ENCODE peak calls at places on chromosomes 12 and 14, in seven cellular contexts. One of them, this sample, is unnamed.

GRCh38 chr12:78392918-78393317 is 471.7 kb upstream of the SYT1 start:
- DNase-seq in psoas muscle: no peak
- DNase-seq in endothelial cell: no peak
- DNase-seq in hepatocyte: peak
- DNase-seq in GM12865: no peak
- DNase-seq in A549: peak
- DNase-seq in B cell: no peak
- DNase-seq in this sample: no peak

GRCh38 chr12:52004042-52004648 is 2.6 kb upstream of the TAMALIN start:
- DNase-seq in A549: peak
- DNase-seq in B cell: peak
- DNase-seq in psoas muscle: peak
- DNase-seq in GM12865: no peak
- DNase-seq in endothelial cell: peak
- DNase-seq in hepatocyte: peak
- DNase-seq in this sample: no peak

GRCh38 chr12:79522657-79523386 is 167.9 kb downstream of the PAWR start:
- DNase-seq in hepatocyte: no peak
- DNase-seq in psoas muscle: no peak
- DNase-seq in endothelial cell: no peak
- DNase-seq in A549: no peak
- DNase-seq in GM12865: no peak
- DNase-seq in B cell: no peak
- DNase-seq in this sample: no peak

GRCh38 chr12:46264057-46264456 is 4.8 kb downstream of the SLC38A1 start:
- DNase-seq in B cell: no peak
- DNase-seq in psoas muscle: no peak
- DNase-seq in endothelial cell: no peak
- DNase-seq in GM12865: peak
- DNase-seq in hepatocyte: no peak
- DNase-seq in A549: no peak
- DNase-seq in this sample: no peak

GRCh38 chr14:93742761-93743160 is 45.5 kb downstream of the PRIMA1 start:
- DNase-seq in GM12865: no peak
- DNase-seq in hepatocyte: peak
- DNase-seq in psoas muscle: no peak
- DNase-seq in A549: no peak
- DNase-seq in B cell: no peak
- DNase-seq in endothelial cell: no peak
- DNase-seq in this sample: no peak

GRCh38 chr12:85872497-85873091 is 1.5 kb upstream of the NTS start:
- DNase-seq in hepatocyte: peak
- DNase-seq in B cell: peak
- DNase-seq in GM12865: peak
- DNase-seq in endothelial cell: no peak
- DNase-seq in psoas muscle: no peak
- DNase-seq in A549: peak
- DNase-seq in this sample: no peak

GRCh38 chr14:22180045-22180444 is 409.0 kb downstream of the DAD1 start:
- DNase-seq in hepatocyte: no peak
- DNase-seq in endothelial cell: no peak
- DNase-seq in psoas muscle: no peak
- DNase-seq in A549: no peak
- DNase-seq in B cell: no peak
- DNase-seq in GM12865: no peak
- DNase-seq in this sample: no peak

GRCh38 chr14:73753043-73753886 is 39.1 kb upstream of the PNMA1 start:
- DNase-seq in A549: no peak
- DNase-seq in GM12865: peak
- DNase-seq in B cell: no peak
- DNase-seq in psoas muscle: no peak
- DNase-seq in hepatocyte: peak
- DNase-seq in endothelial cell: peak
- DNase-seq in this sample: no peak

GRCh38 chr12:74646831-74647230 is 109.2 kb downstream of the ATXN7L3B start:
- DNase-seq in B cell: no peak
- DNase-seq in GM12865: peak
- DNase-seq in endothelial cell: no peak
- DNase-seq in hepatocyte: peak
- DNase-seq in psoas muscle: no peak
- DNase-seq in A549: peak
- DNase-seq in this sample: no peak

GRCh38 chr12:86837246-86837645 is 581.1 kb upstream of the MGAT4C start:
- DNase-seq in B cell: no peak
- DNase-seq in GM12865: no peak
- DNase-seq in A549: no peak
- DNase-seq in endothelial cell: no peak
- DNase-seq in psoas muscle: no peak
- DNase-seq in hepatocyte: no peak
- DNase-seq in this sample: no peak

DNA sequence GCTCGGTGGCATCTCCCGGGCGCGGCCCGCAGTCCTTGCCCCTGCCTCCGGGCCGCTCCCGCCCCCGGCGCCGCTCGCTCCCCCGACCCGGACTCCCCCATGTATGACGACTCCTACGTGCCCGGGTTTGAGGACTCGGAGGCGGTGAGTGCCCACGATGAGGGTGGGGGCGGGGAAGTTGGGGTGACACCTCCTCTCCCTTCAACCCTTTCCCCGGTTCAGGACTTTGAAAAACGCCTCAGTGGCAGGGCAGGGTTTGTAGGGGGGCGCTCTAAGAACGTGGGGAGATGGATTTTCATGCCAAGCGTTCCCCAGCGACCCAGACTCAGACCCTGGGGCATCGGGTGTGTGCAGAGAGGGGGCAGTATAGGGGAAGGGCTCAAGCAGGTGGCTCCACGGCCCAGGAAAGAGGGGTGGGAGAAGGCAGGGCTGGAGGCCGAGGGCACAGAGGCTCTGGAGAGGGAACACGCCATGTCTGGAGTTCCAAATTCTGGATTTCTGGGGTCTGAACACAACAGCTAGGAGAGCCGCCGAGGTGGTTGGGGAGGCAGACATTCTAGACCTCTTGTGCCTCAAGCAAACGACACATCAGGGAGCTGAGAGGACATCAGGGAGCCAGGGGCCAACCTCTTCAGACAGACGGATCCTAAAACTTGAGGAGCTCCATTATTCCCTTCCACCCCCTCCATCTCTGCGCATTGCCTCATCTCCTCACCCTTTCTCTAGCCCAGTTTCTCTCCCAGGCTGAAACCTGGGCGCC is 715 bp downstream of the CACNB3 start:
- DNase-seq in GM12865: no peak
- DNase-seq in endothelial cell: peak
- DNase-seq in A549: no peak
- DNase-seq in B cell: peak
- DNase-seq in hepatocyte: peak
- DNase-seq in psoas muscle: peak
- DNase-seq in this sample: no peak
- TF ChIP-seq CTCF in GM12865: no peak
- TF ChIP-seq CTCF in endothelial cell: peak
- TF ChIP-seq CTCF in A549: peak
- TF ChIP-seq CTCF in B cell: peak
- TF ChIP-seq CTCF in hepatocyte: peak
- TF ChIP-seq CTCF in psoas muscle: no peak
- TF ChIP-seq CTCF in this sample: no peak

DNA sequence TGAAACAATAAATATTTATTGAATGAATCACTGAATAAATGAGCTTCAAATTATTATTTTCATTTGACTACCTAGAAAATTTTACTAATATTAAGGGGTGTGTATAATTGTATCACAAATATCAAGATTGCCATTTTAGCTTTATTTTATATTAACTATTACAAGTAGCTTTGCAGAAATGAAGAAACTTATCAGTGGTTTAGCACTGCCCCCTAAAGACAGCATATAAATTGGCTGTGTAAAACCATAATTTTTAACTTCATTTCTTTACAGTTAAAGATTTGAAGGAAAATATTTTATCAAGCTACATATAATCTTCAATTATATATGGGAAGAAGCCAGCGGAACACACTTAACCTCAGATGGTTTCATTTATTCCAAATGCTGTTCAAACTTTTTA is 11.4 kb downstream of the GARIN6 start:
- DNase-seq in B cell: no peak
- DNase-seq in psoas muscle: no peak
- DNase-seq in hepatocyte: no peak
- DNase-seq in endothelial cell: no peak
- DNase-seq in A549: peak
- DNase-seq in GM12865: peak
- DNase-seq in this sample: no peak
- TF ChIP-seq CTCF in B cell: no peak
- TF ChIP-seq CTCF in psoas muscle: peak
- TF ChIP-seq CTCF in hepatocyte: peak
- TF ChIP-seq CTCF in endothelial cell: peak
- TF ChIP-seq CTCF in A549: peak
- TF ChIP-seq CTCF in GM12865: peak
- TF ChIP-seq CTCF in this sample: no peak

DNA sequence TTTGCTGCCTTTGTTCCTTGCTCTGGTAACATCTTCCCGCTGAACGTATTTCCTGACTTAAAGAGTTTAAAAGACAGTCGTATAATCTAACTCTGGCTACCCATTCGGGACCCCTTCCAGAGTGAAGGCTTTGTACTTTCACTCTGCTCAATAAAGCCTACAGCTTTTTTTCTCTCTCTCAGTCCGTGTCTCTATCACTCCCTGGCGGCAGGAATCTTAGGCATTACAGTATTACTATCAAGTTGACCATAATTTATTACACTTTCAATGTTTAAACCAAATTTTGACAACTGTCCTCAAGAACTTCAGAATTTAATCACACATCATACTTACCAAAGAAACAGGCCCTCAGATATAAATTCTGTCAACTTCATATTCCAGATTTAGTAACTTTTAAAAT is 967.9 kb downstream of the FSCB start:
- DNase-seq in A549: peak
- DNase-seq in hepatocyte: peak
- DNase-seq in endothelial cell: peak
- DNase-seq in GM12865: no peak
- DNase-seq in B cell: no peak
- DNase-seq in psoas muscle: no peak
- DNase-seq in this sample: no peak
- TF ChIP-seq CTCF in A549: peak
- TF ChIP-seq CTCF in hepatocyte: peak
- TF ChIP-seq CTCF in endothelial cell: peak
- TF ChIP-seq CTCF in GM12865: no peak
- TF ChIP-seq CTCF in B cell: no peak
- TF ChIP-seq CTCF in psoas muscle: peak
- TF ChIP-seq CTCF in this sample: no peak

GRCh38 chr14:97164014-97164413 is 366.8 kb downstream of the VRK1 start:
- DNase-seq in B cell: no peak
- DNase-seq in hepatocyte: no peak
- DNase-seq in A549: no peak
- DNase-seq in psoas muscle: no peak
- DNase-seq in endothelial cell: no peak
- DNase-seq in GM12865: no peak
- DNase-seq in this sample: no peak
- TF ChIP-seq CTCF in B cell: no peak
- TF ChIP-seq CTCF in hepatocyte: peak
- TF ChIP-seq CTCF in A549: peak
- TF ChIP-seq CTCF in psoas muscle: no peak
- TF ChIP-seq CTCF in endothelial cell: no peak
- TF ChIP-seq CTCF in GM12865: no peak
- TF ChIP-seq CTCF in this sample: no peak

This sample was measured in lower leg skin.